ENCODE peak calls at places on chromosomes 6 and 20, in four cellular contexts. F is GM12878, D is H1, S is K562. K is an unnamed sample.

GRCh38 chr6:169858935-169859351 is 107.5 kb downstream of the ERMARD start:
- DNase-seq in D (no peak), S (no peak), F (no peak), K (no peak)

GRCh38 chr6:136014454-136015421 is 163.2 kb downstream of the PDE7B start:
- DNase-seq in D (no peak), F (no peak), S (no peak), K (no peak)

GRCh38 chr20:10280016-10280908 is 61.6 kb downstream of the SNAP25 start:
- DNase-seq in S (no peak), D (no peak), F (no peak), K (no peak)

GRCh38 chr20:43750774-43751166 is 24.0 kb upstream of the GTSF1L start:
- DNase-seq in D (no peak), S (no peak), F (no peak), K (no peak)

GRCh38 chr6:30006170-30007131 is 54.6 kb upstream of the POLR1H start:
- DNase-seq in F (no peak), D (no peak), S (no peak), K (peak)

GRCh38 chr6:95431637-95432228 is 145.6 kb upstream of the MANEA start:
- DNase-seq in F (no peak), D (no peak), S (peak), K (no peak)

GRCh38 chr6:128032047-128032446 is 131.2 kb upstream of the THEMIS start:
- DNase-seq in D (no peak), F (no peak), S (no peak), K (no peak)

GRCh38 chr6:75210885-75211739 is 5.3 kb upstream of the COL12A1 start:
- DNase-seq in D (no peak), F (no peak), S (peak), K (no peak)

GRCh38 chr6:165713845-165714466 is 50.9 kb upstream of the PDE10A start:
- DNase-seq in F (no peak), S (no peak), D (no peak), K (no peak)

GRCh38 chr6:51027283-51028065 is 208.8 kb downstream of the TFAP2B start:
- DNase-seq in D (no peak), S (no peak), F (no peak), K (no peak)

GRCh38 chr20:11796041-11796440 is 121.7 kb upstream of the BTBD3 start:
- DNase-seq in F (no peak), S (no peak), D (no peak), K (no peak)

GRCh38 chr20:25197173-25197869 is 1.8 kb downstream of the ENTPD6 start:
- DNase-seq in S (no peak), D (no peak), F (no peak), K (no peak)

GRCh38 chr20:46545077-46545826 is 5.2 kb downstream of the OCSTAMP start:
- DNase-seq in F (no peak), S (no peak), D (no peak), K (no peak)

GRCh38 chr6:37657117-37657886 is 40.4 kb downstream of the MDGA1 start:
- DNase-seq in D (no peak), F (no peak), S (no peak), K (no peak)

GRCh38 chr6:24838081-24838480 is 39.4 kb upstream of the ARMH2 start:
- DNase-seq in D (no peak), F (no peak), S (no peak), K (no peak)

GRCh38 chr6:148367418-148368024 is 24.9 kb downstream of the SASH1 start:
- DNase-seq in F (no peak), D (no peak), S (no peak), K (no peak)

GRCh38 chr6:106974999-106975698 is 620 bp upstream of the CD24 start:
- DNase-seq in F (no peak), S (peak), D (no peak), K (peak)

GRCh38 chr6:27019651-27020552 is 227.6 kb upstream of the PRSS16 start:
- DNase-seq in S (peak), F (peak), D (peak), K (peak)

GRCh38 chr20:50301165-50301564 is 110.5 kb downstream of the CEBPB start:
- DNase-seq in S (no peak), D (no peak), F (no peak), K (no peak)

GRCh38 chr20:12687476-12687875 is 321.3 kb upstream of the SPTLC3 start:
- DNase-seq in S (no peak), D (no peak), F (no peak), K (no peak)

GRCh38 chr6:109187399-109188114 is 92.2 kb downstream of the CEP57L1 start:
- DNase-seq in F (no peak), S (peak), D (peak), K (no peak)

GRCh38 chr6:109188115-109188411 is 92.8 kb downstream of the CEP57L1 start:
- DNase-seq in S (no peak), D (no peak), F (no peak), K (no peak)

GRCh38 chr6:109184638-109185037 is 89.3 kb downstream of the CEP57L1 start:
- DNase-seq in D (no peak), F (no peak), S (no peak), K (no peak)

GRCh38 chr6:109183109-109183508 is 87.8 kb downstream of the CEP57L1 start:
- DNase-seq in S (peak), D (peak), F (no peak), K (no peak)

DNA sequence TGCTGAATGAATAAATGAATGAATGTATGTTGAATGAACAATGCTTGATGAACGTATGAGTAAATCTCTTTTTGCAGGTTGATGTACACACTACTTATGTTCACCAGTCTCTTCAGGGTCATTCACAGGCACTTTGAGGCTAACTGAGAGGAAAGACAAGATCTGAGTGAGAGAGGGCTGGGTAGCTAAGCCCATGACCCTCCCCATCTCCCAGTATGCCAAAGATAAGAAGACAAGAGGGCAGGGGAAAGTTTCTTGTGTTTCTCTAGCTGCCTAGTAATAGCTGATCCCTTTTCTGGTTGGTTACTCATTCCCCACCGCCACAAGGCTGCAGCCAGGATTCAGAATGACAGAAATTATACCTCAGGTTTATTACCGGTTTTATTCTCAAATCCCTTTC is 90.7 kb downstream of the CEP57L1 start:
- DNase-seq in D (no peak), S (no peak), F (no peak), K (no peak)
- TF ChIP-seq TAF1 in D (no peak), S (no peak), F (no peak), K (no peak)

DNA sequence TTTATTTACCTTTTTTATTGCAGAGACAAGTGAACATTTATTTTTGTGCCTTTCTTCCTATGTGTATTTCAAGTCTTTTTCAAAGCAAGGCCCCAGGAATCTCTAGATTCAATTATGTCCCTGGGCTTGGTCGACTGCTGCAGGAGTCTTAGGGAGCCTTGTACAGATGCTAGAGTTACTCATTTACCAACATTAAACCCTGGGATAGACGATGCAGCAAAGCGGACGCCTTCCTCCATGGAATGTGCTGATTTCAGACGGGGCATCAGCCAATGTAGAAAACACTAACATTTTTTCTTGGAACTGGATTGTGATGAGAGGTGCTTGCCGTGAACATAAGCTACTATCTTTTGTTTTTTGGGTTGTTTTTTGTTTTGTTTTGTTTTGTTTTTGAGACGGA is 55.9 kb downstream of the CD164 start:
- DNase-seq in F (no peak), S (no peak), D (no peak), K (no peak)
- TF ChIP-seq POLR2AphosphoS5 in F (no peak), S (no peak), D (no peak), K (no peak)

GRCh38 chr20:33721391-33722140 is 1.5 kb upstream of the PXMP4 start:
- DNase-seq in F (no peak), S (no peak), D (no peak), K (no peak)

GRCh38 chr20:33724439-33725094 is 4.5 kb upstream of the PXMP4 start:
- DNase-seq in S (no peak), F (no peak), D (no peak), K (no peak)

GRCh38 chr20:33719277-33719988 is 677 bp downstream of the PXMP4 start:
- DNase-seq in S (no peak), F (no peak), D (no peak), K (no peak)

GRCh38 chr20:33716498-33716897 is 3.6 kb downstream of the PXMP4 start:
- DNase-seq in F (no peak), D (no peak), S (no peak), K (no peak)

DNA sequence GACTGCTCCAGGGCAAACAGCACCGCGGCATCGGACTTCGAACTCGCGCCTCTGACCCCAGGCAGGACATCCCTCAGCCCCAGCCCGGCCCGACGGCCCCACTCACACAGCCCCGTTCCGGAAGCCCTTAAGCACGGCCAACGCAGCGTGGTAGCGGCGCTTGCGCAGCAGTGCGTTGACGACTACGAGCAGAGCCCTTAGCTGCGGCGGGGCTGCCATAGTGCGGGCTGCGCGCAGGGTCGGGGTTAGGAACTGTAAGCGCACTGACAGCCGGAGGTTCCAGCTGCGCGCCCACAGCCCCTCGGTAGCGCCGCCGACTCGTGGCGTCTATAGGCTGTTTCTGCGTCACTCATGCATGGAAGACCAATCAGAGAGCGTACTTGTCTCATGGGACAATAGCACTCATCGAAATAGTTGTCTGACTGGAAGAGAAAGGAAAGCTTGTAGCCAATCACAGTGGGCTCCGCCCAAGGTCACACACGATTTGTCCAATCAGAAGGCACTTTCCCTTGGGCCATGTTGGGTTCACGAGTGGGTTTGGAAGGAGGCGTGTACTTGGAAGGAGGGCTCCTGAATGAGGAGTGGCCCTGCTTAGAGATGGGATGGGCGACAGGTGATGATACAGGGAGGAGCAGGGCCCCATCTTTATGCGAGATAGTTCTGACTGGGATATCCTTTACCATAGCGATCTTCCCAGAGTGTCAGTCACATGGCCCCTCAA is at the start of gene PXMP4:
- DNase-seq in F (peak), D (peak), S (peak), K (peak)
- TF ChIP-seq POLR2A in F (peak), D (no peak), S (peak), K (peak)

DNA sequence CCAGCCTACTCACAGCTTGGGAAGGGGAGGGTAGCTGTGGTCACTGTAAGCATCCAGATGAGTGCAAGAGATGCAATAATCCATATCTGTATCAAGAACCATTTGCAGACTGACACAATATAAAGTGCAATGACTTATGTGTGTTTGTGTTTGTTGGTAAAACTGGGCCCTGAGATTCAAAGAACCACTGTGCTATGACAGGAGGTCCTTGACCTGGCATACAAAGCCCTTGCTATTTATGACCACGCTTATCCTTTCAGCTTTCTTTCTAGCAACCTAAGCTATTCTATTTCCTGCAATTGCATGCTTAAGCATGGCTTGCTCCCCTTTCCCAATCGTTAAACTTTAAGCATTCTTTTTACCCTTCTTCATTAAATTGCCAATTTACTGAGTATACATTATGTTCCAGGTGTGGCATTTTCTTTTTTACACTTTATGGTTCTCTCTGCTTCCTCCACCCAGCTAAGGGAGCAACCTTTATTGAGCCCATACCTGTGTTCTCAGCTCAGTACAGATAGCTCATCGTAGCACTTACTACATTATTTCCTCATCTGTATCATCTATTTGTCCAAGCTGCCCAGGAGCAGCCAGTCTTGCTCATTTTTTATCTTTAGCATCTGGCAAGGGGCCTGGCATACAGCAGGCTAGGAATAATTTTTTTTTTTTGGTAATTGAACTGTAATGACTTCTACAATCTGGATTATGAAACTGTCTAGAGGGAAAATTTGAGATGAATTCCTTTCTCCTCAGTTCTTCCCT is 3.5 kb downstream of the MCUR1 start:
- DNase-seq in F (no peak), D (no peak), S (no peak), K (no peak)
- TF ChIP-seq TAF1 in F (no peak), D (no peak), S (no peak), K (no peak)

DNA sequence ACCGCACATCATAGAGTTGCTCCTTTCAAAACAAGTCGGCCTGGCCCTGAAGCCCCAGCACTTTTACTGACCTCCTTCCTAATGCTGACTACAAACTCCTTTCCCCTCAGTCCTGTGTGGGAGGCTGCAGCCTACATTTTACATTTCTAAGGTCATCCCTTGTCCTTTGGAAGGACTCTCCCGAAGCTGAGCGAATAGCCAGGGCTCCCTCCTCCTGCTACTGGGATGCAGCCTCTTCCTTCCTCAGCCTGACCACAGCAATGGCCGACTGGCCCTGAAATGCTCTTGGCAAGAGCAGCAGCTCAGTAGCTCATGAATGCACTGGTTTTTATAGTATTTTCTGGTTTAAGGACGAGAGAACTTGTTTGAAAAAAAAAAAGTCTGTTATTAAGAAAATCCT is 679 bp downstream of the ADGRF5 start:
- DNase-seq in F (no peak), D (no peak), S (no peak), K (no peak)
- TF ChIP-seq POLR2AphosphoS5 in F (no peak), D (no peak), S (no peak), K (no peak)

GRCh38 chr20:39777610-39778009 is 815.5 kb downstream of the DHX35 start:
- DNase-seq in D (no peak), S (no peak), F (no peak), K (no peak)
- TF ChIP-seq POLR2A in D (no peak), S (no peak), F (no peak), K (no peak)